ENCODE peak calls at places on chromosomes 6 and 20, in six cellular contexts. J is HEK293T, V is IMR-90, P is K562, X is HepG2, Z is GM12878. R is an unnamed sample.

GRCh38 chr6:29791162-29791561 is 36.5 kb upstream of the HLA-G start:
- DNase-seq in P (no peak), J (no peak), X (no peak), Z (no peak), V (peak; percentile 31), R (no peak)

GRCh38 chr20:20593447-20594170 is 118.8 kb downstream of the RALGAPA2 start:
- DNase-seq in Z (no peak), J (peak; percentile 62), X (peak; percentile 71), V (peak; percentile 65), P (peak; percentile 39), R (peak; percentile 51)

GRCh38 chr20:51583499-51583898 is 41.0 kb upstream of the NFATC2 start:
- DNase-seq in P (no peak), X (no peak), V (no peak), Z (no peak), J (no peak), R (no peak)

GRCh38 chr6:294656-295565 is 2.6 kb downstream of the DUSP22 start:
- DNase-seq in V (no peak), P (no peak), Z (no peak), X (no peak), J (no peak), R (no peak)

GRCh38 chr6:163036251-163036650 is 308.5 kb downstream of the PACRG start:
- DNase-seq in Z (no peak), X (no peak), J (no peak), P (no peak), V (no peak), R (no peak)

GRCh38 chr6:150485559-150486517 is 113.8 kb upstream of the PLEKHG1 start:
- DNase-seq in V (no peak), X (no peak), J (no peak), P (no peak), Z (no peak), R (no peak)

GRCh38 chr20:47956261-47956995 is 171.1 kb upstream of the SULF2 start:
- DNase-seq in Z (no peak), J (no peak), V (no peak), X (no peak), P (no peak), R (no peak)

GRCh38 chr20:51462566-51463276 is 79.8 kb downstream of the NFATC2 start:
- DNase-seq in X (no peak), Z (no peak), V (peak; percentile 80), P (no peak), J (no peak), R (no peak)

GRCh38 chr6:11732036-11732545 is 46.5 kb downstream of the ADTRP start:
- DNase-seq in P (no peak), V (peak; percentile 12), J (no peak), X (no peak), Z (peak; percentile 99), R (no peak)

GRCh38 chr6:125983246-125983945 is 2.9 kb upstream of the TRMT11 start:
- DNase-seq in J (no peak), Z (no peak), P (no peak), X (no peak), V (peak; percentile 91), R (peak; percentile 10)

GRCh38 chr6:116327803-116328527 is 42.8 kb upstream of the DSE start:
- DNase-seq in V (peak; percentile 10), X (no peak), J (peak; percentile 32), P (no peak), Z (no peak), R (no peak)

GRCh38 chr20:34538671-34539123 is 19.8 kb upstream of the MAP1LC3A start:
- DNase-seq in Z (no peak), V (peak; percentile 57), P (peak; percentile 69), J (peak; percentile 67), X (peak; percentile 61), R (no peak)

GRCh38 chr6:115969207-115969929 is 91.3 kb downstream of the FRK start:
- DNase-seq in V (no peak), P (no peak), J (no peak), Z (no peak), X (no peak), R (peak; percentile 3)

GRCh38 chr6:132624175-132624574 is at the start of gene TAAR2:
- DNase-seq in J (no peak), Z (no peak), P (no peak), X (no peak), V (no peak), R (no peak)

GRCh38 chr20:3572151-3572550 is 91.0 kb downstream of the GFRA4 start:
- DNase-seq in V (peak; percentile 36), P (no peak), X (no peak), Z (no peak), J (no peak), R (no peak)

GRCh38 chr6:125477849-125478248 is 176.1 kb upstream of the HDDC2 start:
- DNase-seq in X (no peak), J (no peak), V (no peak), P (no peak), Z (no peak), R (no peak)

GRCh38 chr6:134510121-134510520 is 192.2 kb upstream of the SGK1 start:
- DNase-seq in Z (no peak), P (no peak), V (peak; percentile 85), J (no peak), X (no peak), R (no peak)

GRCh38 chr6:159790947-159791598 is 806 bp downstream of the MRPL18 start:
- DNase-seq in Z (no peak), X (no peak), V (no peak), J (no peak), P (no peak), R (no peak)

GRCh38 chr20:13736792-13737191 is 47.9 kb downstream of the ESF1 start:
- DNase-seq in V (peak; percentile 81), X (no peak), J (no peak), P (no peak), Z (no peak), R (no peak)

GRCh38 chr6:87115402-87116135 is 20.7 kb upstream of the CGA start:
- DNase-seq in P (no peak), J (no peak), Z (no peak), X (no peak), V (no peak), R (no peak)

GRCh38 chr20:23461180-23461579 is 8.5 kb upstream of the CST11 start:
- DNase-seq in V (no peak), P (no peak), J (no peak), Z (no peak), X (no peak), R (no peak)

GRCh38 chr6:52595796-52596130 is 18.9 kb upstream of the TRAM2 start:
- DNase-seq in V (no peak), J (no peak), X (no peak), P (no peak), Z (no peak), R (no peak)

GRCh38 chr6:45715508-45715803 is 300.2 kb downstream of the CLIC5 start:
- DNase-seq in J (no peak), X (no peak), Z (no peak), P (no peak), V (no peak), R (no peak)

DNA sequence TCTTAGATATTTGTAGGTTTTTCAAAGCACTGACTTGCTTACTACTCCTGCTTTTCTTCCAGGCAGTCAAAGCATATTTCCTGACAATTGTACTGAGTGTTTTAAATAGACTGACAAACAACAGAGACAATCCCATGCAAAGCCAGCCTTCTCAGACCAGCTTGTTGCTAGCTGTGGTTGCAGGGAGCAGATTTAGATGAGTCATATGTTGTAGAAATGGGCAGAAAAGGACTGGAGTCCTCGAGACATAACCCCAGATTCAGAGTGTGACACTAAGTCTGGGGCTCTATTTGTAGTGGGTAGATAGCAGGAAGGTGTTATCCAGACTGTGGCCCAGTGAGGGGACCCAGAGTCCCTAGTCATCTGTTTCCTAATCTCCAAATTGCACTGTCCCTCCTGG is 107.1 kb upstream of the TAB2 start:
- DNase-seq in Z (no peak), X (no peak), P (peak; percentile 33), V (peak; percentile 77), J (no peak), R (no peak)
- TF ChIP-seq BHLHE40 in Z (no peak), X (no peak), P (no peak), V (no peak), J (no peak), R (no peak)

DNA sequence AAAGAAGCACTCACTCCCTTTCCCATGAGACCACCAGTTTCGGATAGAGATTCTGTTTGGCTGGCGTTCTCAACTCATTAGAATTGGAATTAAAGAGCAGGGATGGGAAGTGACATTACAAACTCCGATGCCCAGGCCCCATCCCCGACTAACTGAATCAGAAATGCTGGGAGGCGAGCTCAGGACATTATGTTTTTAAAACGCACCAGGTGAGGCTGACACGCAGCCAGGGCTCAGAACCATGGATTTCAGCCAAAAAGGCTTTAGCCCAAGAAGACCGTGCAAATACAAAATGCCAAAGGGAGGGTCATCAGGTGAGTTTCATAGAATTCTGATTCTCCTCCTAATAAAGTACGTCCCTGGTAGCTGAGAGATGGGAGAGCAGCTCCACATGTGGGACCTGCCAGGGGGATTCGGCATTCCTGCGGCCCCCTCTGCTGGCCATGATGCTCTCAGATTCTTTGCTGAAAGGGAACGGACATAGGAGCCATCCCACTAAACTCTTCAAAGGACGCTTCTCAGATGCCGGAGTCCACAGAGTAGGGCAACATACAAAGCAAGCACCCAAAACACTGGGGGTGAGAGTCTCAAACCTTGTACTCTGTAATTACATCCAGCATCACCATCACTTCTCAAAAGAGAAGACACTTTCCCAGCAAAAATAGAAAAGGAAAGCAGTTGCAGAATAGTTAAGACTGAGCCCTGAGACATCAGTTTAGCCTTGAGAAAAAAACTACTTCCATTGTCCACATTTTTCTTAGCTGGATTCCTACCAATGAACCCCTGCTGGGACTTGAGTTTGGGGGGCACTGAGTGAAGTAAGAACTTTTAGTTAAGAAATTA is 205.2 kb downstream of the BMP7 start:
- DNase-seq in J (peak; percentile 72), P (peak; percentile 23), Z (no peak), V (no peak), X (no peak), R (peak; percentile 47)
- TF ChIP-seq BHLHE40 in J (no peak), P (no peak), Z (no peak), V (no peak), X (no peak), R (no peak)

GRCh38 chr6:43074847-43075741 is 1.0 kb upstream of the PTK7 start:
- DNase-seq in V (peak; percentile 80), J (no peak), Z (no peak), X (no peak), P (peak; percentile 38), R (no peak)

GRCh38 chr6:43075791-43076092 is 372 bp upstream of the PTK7 start:
- DNase-seq in V (no peak), P (no peak), X (no peak), J (no peak), Z (no peak), R (no peak)

GRCh38 chr6:43076928-43077809 is 1.1 kb downstream of the PTK7 start:
- DNase-seq in P (no peak), J (peak; percentile 45), Z (no peak), X (peak; percentile 50), V (peak; percentile 38), R (no peak)

GRCh38 chr6:43077981-43078411 is 1.9 kb downstream of the PTK7 start:
- DNase-seq in P (no peak), Z (no peak), J (no peak), V (peak; percentile 67), X (no peak), R (no peak)

GRCh38 chr6:43076093-43076927 is at the start of gene PTK7:
- DNase-seq in V (peak; percentile 54), J (peak; percentile 83), P (peak; percentile 62), Z (no peak), X (peak; percentile 74), R (peak; percentile 28)
- TF ChIP-seq BHLHE40 in V (no peak), J (no peak), P (no peak), Z (no peak), X (no peak), R (no peak)

DNA sequence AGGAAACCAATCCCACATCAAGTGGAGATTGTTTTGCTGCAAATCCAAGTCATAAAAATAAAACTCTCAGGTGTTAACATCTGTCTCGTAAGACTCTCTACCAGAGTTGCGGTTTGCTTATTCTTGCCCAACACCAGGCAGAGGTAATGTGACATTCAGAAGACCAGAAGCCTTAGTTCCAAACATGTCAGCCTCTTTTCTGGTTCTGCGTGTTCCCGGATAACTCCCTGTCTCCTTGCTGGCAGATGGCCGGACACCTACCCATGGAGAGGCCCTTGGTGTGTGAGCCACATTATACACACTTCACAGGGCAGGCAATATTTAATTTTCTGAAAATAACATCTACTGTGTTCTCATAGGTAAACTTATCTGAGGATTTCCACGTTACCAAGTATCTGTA is 73.4 kb downstream of the GMPR start:
- DNase-seq in X (no peak), Z (no peak), P (no peak), V (no peak), J (no peak), R (no peak)
- TF ChIP-seq BHLHE40 in X (no peak), Z (no peak), P (no peak), V (no peak), J (no peak), R (no peak)